ENCODE peak calls at places on chromosomes 2 and 18, in six cellular contexts. One of them, this sample, is unnamed.

GRCh38 chr18:22318745-22319407 is 98.8 kb downstream of the CTAGE1 start:
- DNase-seq in K562: no peak
- DNase-seq in GM12878: no peak
- DNase-seq in HCT116: no peak
- DNase-seq in H1: no peak
- DNase-seq in NT2/D1: no peak
- DNase-seq in this sample: no peak

GRCh38 chr18:40152859-40153258 is 1802.2 kb upstream of the PIK3C3 start:
- DNase-seq in K562: no peak
- DNase-seq in GM12878: no peak
- DNase-seq in HCT116: no peak
- DNase-seq in H1: no peak
- DNase-seq in NT2/D1: no peak
- DNase-seq in this sample: peak; percentile 6

GRCh38 chr2:62149708-62150107 is 46.2 kb upstream of the B3GNT2 start:
- DNase-seq in K562: peak; percentile 47
- DNase-seq in GM12878: no peak
- DNase-seq in HCT116: no peak
- DNase-seq in H1: no peak
- DNase-seq in NT2/D1: no peak
- DNase-seq in this sample: no peak

GRCh38 chr2:136154384-136154783 is 36.4 kb upstream of the CXCR4 start:
- DNase-seq in K562: peak; percentile 4
- DNase-seq in GM12878: no peak
- DNase-seq in HCT116: no peak
- DNase-seq in H1: no peak
- DNase-seq in NT2/D1: no peak
- DNase-seq in this sample: no peak

GRCh38 chr2:226977775-226978190 is 141.9 kb downstream of the RHBDD1 start:
- DNase-seq in K562: peak; percentile 54
- DNase-seq in GM12878: no peak
- DNase-seq in HCT116: no peak
- DNase-seq in H1: no peak
- DNase-seq in NT2/D1: no peak
- DNase-seq in this sample: no peak

GRCh38 chr18:52670903-52671302 is 330.9 kb downstream of the DCC start:
- DNase-seq in K562: no peak
- DNase-seq in GM12878: no peak
- DNase-seq in HCT116: no peak
- DNase-seq in H1: no peak
- DNase-seq in NT2/D1: no peak
- DNase-seq in this sample: peak; percentile 4

GRCh38 chr2:207260021-207260420 is 94.3 kb upstream of the KLF7 start:
- DNase-seq in K562: no peak
- DNase-seq in GM12878: no peak
- DNase-seq in HCT116: no peak
- DNase-seq in H1: no peak
- DNase-seq in NT2/D1: no peak
- DNase-seq in this sample: no peak

GRCh38 chr18:44736664-44737063 is 56.0 kb downstream of the SETBP1 start:
- DNase-seq in K562: peak; percentile 52
- DNase-seq in GM12878: no peak
- DNase-seq in HCT116: no peak
- DNase-seq in H1: no peak
- DNase-seq in NT2/D1: no peak
- DNase-seq in this sample: no peak

GRCh38 chr18:5073026-5073944 is 123.8 kb downstream of the AKAIN1 start:
- DNase-seq in K562: peak; percentile 52
- DNase-seq in GM12878: no peak
- DNase-seq in HCT116: peak; percentile 13
- DNase-seq in H1: peak; percentile 52
- DNase-seq in NT2/D1: peak; percentile 44
- DNase-seq in this sample: peak; percentile 31

GRCh38 chr2:30912056-30912455 is 104.8 kb upstream of the CAPN13 start:
- DNase-seq in K562: no peak
- DNase-seq in GM12878: no peak
- DNase-seq in HCT116: no peak
- DNase-seq in H1: no peak
- DNase-seq in NT2/D1: no peak
- DNase-seq in this sample: no peak

GRCh38 chr2:30914456-30914855 is 107.2 kb upstream of the CAPN13 start:
- DNase-seq in K562: no peak
- DNase-seq in GM12878: no peak
- DNase-seq in HCT116: no peak
- DNase-seq in H1: no peak
- DNase-seq in NT2/D1: no peak
- DNase-seq in this sample: no peak

GRCh38 chr2:30911327-30911726 is 104.1 kb upstream of the CAPN13 start:
- DNase-seq in K562: no peak
- DNase-seq in GM12878: no peak
- DNase-seq in HCT116: no peak
- DNase-seq in H1: no peak
- DNase-seq in NT2/D1: no peak
- DNase-seq in this sample: no peak

GRCh38 chr2:30915485-30915884 is 108.2 kb upstream of the CAPN13 start:
- DNase-seq in K562: peak; percentile 33
- DNase-seq in GM12878: no peak
- DNase-seq in HCT116: peak; percentile 7
- DNase-seq in H1: peak; percentile 72
- DNase-seq in NT2/D1: peak; percentile 55
- DNase-seq in this sample: peak; percentile 22

GRCh38 chr2:30910686-30911085 is 103.4 kb upstream of the CAPN13 start:
- DNase-seq in K562: no peak
- DNase-seq in GM12878: no peak
- DNase-seq in HCT116: no peak
- DNase-seq in H1: no peak
- DNase-seq in NT2/D1: no peak
- DNase-seq in this sample: no peak
- TF ChIP-seq ZNF274 in K562: no peak
- TF ChIP-seq ZNF274 in GM12878: no peak
- TF ChIP-seq ZNF274 in HCT116: no peak
- TF ChIP-seq ZNF274 in H1: no peak
- TF ChIP-seq ZNF274 in NT2/D1: no peak
- TF ChIP-seq ZNF274 in this sample: no peak

GRCh38 chr18:30889582-30890301 is 152.8 kb downstream of the DSC3 start:
- DNase-seq in K562: peak; percentile 60
- DNase-seq in GM12878: no peak
- DNase-seq in HCT116: peak; percentile 23
- DNase-seq in H1: no peak
- DNase-seq in NT2/D1: peak; percentile 39
- DNase-seq in this sample: no peak
- TF ChIP-seq ZNF274 in K562: no peak
- TF ChIP-seq ZNF274 in GM12878: no peak
- TF ChIP-seq ZNF274 in HCT116: no peak
- TF ChIP-seq ZNF274 in H1: no peak
- TF ChIP-seq ZNF274 in NT2/D1: no peak
- TF ChIP-seq ZNF274 in this sample: no peak

GRCh38 chr18:10269226-10269625 is 185.2 kb upstream of the APCDD1 start:
- DNase-seq in K562: no peak
- DNase-seq in GM12878: no peak
- DNase-seq in HCT116: no peak
- DNase-seq in H1: no peak
- DNase-seq in NT2/D1: no peak
- DNase-seq in this sample: no peak
- TF ChIP-seq ZNF274 in K562: no peak
- TF ChIP-seq ZNF274 in GM12878: no peak
- TF ChIP-seq ZNF274 in HCT116: no peak
- TF ChIP-seq ZNF274 in H1: no peak
- TF ChIP-seq ZNF274 in NT2/D1: no peak
- TF ChIP-seq ZNF274 in this sample: no peak

GRCh38 chr2:42495234-42495581 is 1.4 kb upstream of the KCNG3 start:
- DNase-seq in K562: no peak
- DNase-seq in GM12878: no peak
- DNase-seq in HCT116: no peak
- DNase-seq in H1: no peak
- DNase-seq in NT2/D1: no peak
- DNase-seq in this sample: no peak
- TF ChIP-seq ZNF274 in K562: no peak
- TF ChIP-seq ZNF274 in GM12878: no peak
- TF ChIP-seq ZNF274 in HCT116: no peak
- TF ChIP-seq ZNF274 in H1: no peak
- TF ChIP-seq ZNF274 in NT2/D1: no peak
- TF ChIP-seq ZNF274 in this sample: no peak

This sample was measured in HepG2.